ENCODE peak calls at places on chromosomes 4 and X, in seven cellular contexts. One of them, this sample, is unnamed.

GRCh38 chr4:67234296-67234695 is 311.0 kb downstream of the CENPC start:
- DNase-seq in iris pigment epithelial cell: peak
- DNase-seq in NCI-H82: no peak
- DNase-seq in mesothelial cell of epicardium: no peak
- DNase-seq in heart left ventricle: no peak
- DNase-seq in NCI-H187: no peak
- DNase-seq in AG10803: peak
- DNase-seq in this sample: peak

GRCh38 chr4:154822775-154823174 is 41.7 kb downstream of the RBM46 start:
- DNase-seq in iris pigment epithelial cell: peak
- DNase-seq in heart left ventricle: no peak
- DNase-seq in AG10803: peak
- DNase-seq in NCI-H187: no peak
- DNase-seq in mesothelial cell of epicardium: no peak
- DNase-seq in NCI-H82: no peak
- DNase-seq in this sample: peak

GRCh38 chrX:47169726-47170515 is 23.7 kb upstream of the UBA1 start:
- DNase-seq in iris pigment epithelial cell: peak
- DNase-seq in NCI-H187: no peak
- DNase-seq in NCI-H82: no peak
- DNase-seq in AG10803: peak
- DNase-seq in mesothelial cell of epicardium: no peak
- DNase-seq in heart left ventricle: peak
- DNase-seq in this sample: peak

GRCh38 chr4:304987-305680 is at the start of gene ZNF732:
- DNase-seq in AG10803: peak
- DNase-seq in heart left ventricle: peak
- DNase-seq in iris pigment epithelial cell: peak
- DNase-seq in NCI-H187: no peak
- DNase-seq in NCI-H82: peak
- DNase-seq in mesothelial cell of epicardium: peak
- DNase-seq in this sample: peak

GRCh38 chr4:139014391-139015268 is 951 bp upstream of the NOCT start:
- DNase-seq in heart left ventricle: no peak
- DNase-seq in AG10803: peak
- DNase-seq in NCI-H82: peak
- DNase-seq in mesothelial cell of epicardium: no peak
- DNase-seq in iris pigment epithelial cell: peak
- DNase-seq in NCI-H187: no peak
- DNase-seq in this sample: peak

GRCh38 chr4:48194986-48195773 is 61.1 kb upstream of the TXK start:
- DNase-seq in AG10803: peak
- DNase-seq in NCI-H82: no peak
- DNase-seq in iris pigment epithelial cell: peak
- DNase-seq in heart left ventricle: no peak
- DNase-seq in NCI-H187: no peak
- DNase-seq in mesothelial cell of epicardium: no peak
- DNase-seq in this sample: peak

GRCh38 chrX:93673056-93673868 is at the start of gene NAP1L3:
- DNase-seq in iris pigment epithelial cell: peak
- DNase-seq in heart left ventricle: peak
- DNase-seq in mesothelial cell of epicardium: peak
- DNase-seq in NCI-H187: peak
- DNase-seq in AG10803: peak
- DNase-seq in NCI-H82: peak
- DNase-seq in this sample: peak

GRCh38 chr4:109233585-109233984 is 68.9 kb downstream of the COL25A1 start:
- DNase-seq in mesothelial cell of epicardium: no peak
- DNase-seq in NCI-H187: no peak
- DNase-seq in iris pigment epithelial cell: peak
- DNase-seq in NCI-H82: no peak
- DNase-seq in heart left ventricle: no peak
- DNase-seq in AG10803: no peak
- DNase-seq in this sample: no peak

GRCh38 chr4:185384877-185385465 is 10.8 kb downstream of the LRP2BP start:
- DNase-seq in NCI-H82: no peak
- DNase-seq in AG10803: peak
- DNase-seq in iris pigment epithelial cell: peak
- DNase-seq in mesothelial cell of epicardium: no peak
- DNase-seq in NCI-H187: no peak
- DNase-seq in heart left ventricle: no peak
- DNase-seq in this sample: no peak

GRCh38 chrX:153902388-153902787 is 2.1 kb upstream of the AVPR2 start:
- DNase-seq in mesothelial cell of epicardium: no peak
- DNase-seq in AG10803: no peak
- DNase-seq in NCI-H82: no peak
- DNase-seq in iris pigment epithelial cell: no peak
- DNase-seq in NCI-H187: no peak
- DNase-seq in heart left ventricle: no peak
- DNase-seq in this sample: no peak

GRCh38 chrX:12269484-12269883 is 131.2 kb downstream of the FRMPD4 start:
- DNase-seq in NCI-H82: peak
- DNase-seq in mesothelial cell of epicardium: no peak
- DNase-seq in NCI-H187: no peak
- DNase-seq in heart left ventricle: no peak
- DNase-seq in AG10803: peak
- DNase-seq in iris pigment epithelial cell: no peak
- DNase-seq in this sample: no peak

GRCh38 chr4:141455651-141456050 is 180.7 kb upstream of the IL15 start:
- DNase-seq in heart left ventricle: no peak
- DNase-seq in AG10803: peak
- DNase-seq in mesothelial cell of epicardium: no peak
- DNase-seq in NCI-H82: no peak
- DNase-seq in iris pigment epithelial cell: peak
- DNase-seq in NCI-H187: no peak
- DNase-seq in this sample: peak

GRCh38 chrX:1646009-1646408 is 31.1 kb downstream of the ASMT start:
- DNase-seq in NCI-H187: no peak
- DNase-seq in iris pigment epithelial cell: no peak
- DNase-seq in mesothelial cell of epicardium: no peak
- DNase-seq in heart left ventricle: no peak
- DNase-seq in AG10803: no peak
- DNase-seq in NCI-H82: no peak
- DNase-seq in this sample: no peak

This sample was measured in astrocyte.